ENCODE peak calls at places on chromosomes 2 and 18, in seven cellular contexts. L, X, I, N, O, Z and J are unnamed samples.

GRCh38 chr18:23588836-23589560 is 2.7 kb upstream of the NPC1 start:
- DNase-seq in L (peak), X (no peak), I (no peak), N (no peak), O (peak), Z (no peak), J (no peak)

GRCh38 chr18:13223341-13224148 is 5.0 kb downstream of the LDLRAD4 start:
- DNase-seq in L (no peak), X (no peak), I (no peak), N (peak), O (no peak), Z (no peak), J (no peak)

GRCh38 chr2:98771771-98772521 is 41.0 kb upstream of the MGAT4A start:
- DNase-seq in L (no peak), X (peak), I (peak), N (no peak), O (no peak), Z (no peak), J (no peak)

GRCh38 chr2:102241616-102242260 is 54.9 kb downstream of the IL1RL2 start:
- DNase-seq in L (no peak), X (no peak), I (no peak), N (no peak), O (no peak), Z (no peak), J (no peak)

GRCh38 chr18:55013685-55014084 is 54.4 kb upstream of the CCDC68 start:
- DNase-seq in L (no peak), X (no peak), I (no peak), N (no peak), O (no peak), Z (no peak), J (no peak)

GRCh38 chr2:96878796-96879544 is 9.1 kb upstream of the SEMA4C start:
- DNase-seq in L (no peak), X (no peak), I (no peak), N (no peak), O (no peak), Z (no peak), J (no peak)

GRCh38 chr2:37168217-37168981 is 11.6 kb upstream of the EIF2AK2 start:
- DNase-seq in L (peak), X (peak), I (peak), N (peak), O (no peak), Z (no peak), J (no peak)

GRCh38 chr2:205780645-205781044 is 98.3 kb downstream of the NRP2 start:
- DNase-seq in L (no peak), X (no peak), I (no peak), N (no peak), O (no peak), Z (no peak), J (no peak)

GRCh38 chr2:197909377-197909776 is 105.0 kb downstream of the PLCL1 start:
- DNase-seq in L (no peak), X (peak), I (peak), N (no peak), O (no peak), Z (no peak), J (no peak)

GRCh38 chr2:24883946-24884345 is 36.1 kb downstream of the ADCY3 start:
- DNase-seq in L (no peak), X (no peak), I (no peak), N (no peak), O (no peak), Z (no peak), J (no peak)

GRCh38 chr2:191569025-191569424 is 108.9 kb upstream of the NABP1 start:
- DNase-seq in L (peak), X (no peak), I (no peak), N (no peak), O (no peak), Z (no peak), J (no peak)

GRCh38 chr18:12403601-12404506 is 3.9 kb upstream of the PRELID3A start:
- DNase-seq in L (no peak), X (peak), I (peak), N (no peak), O (no peak), Z (no peak), J (no peak)

GRCh38 chr2:41784496-41784895 is 263.3 kb upstream of the PKDCC start:
- DNase-seq in L (no peak), X (no peak), I (no peak), N (no peak), O (no peak), Z (no peak), J (no peak)

GRCh38 chr2:231617059-231617926 is 24.6 kb downstream of the TEX44 start:
- DNase-seq in L (no peak), X (no peak), I (no peak), N (no peak), O (no peak), Z (no peak), J (no peak)

GRCh38 chr2:233059797-233060499 is at the start of gene INPP5D:
- DNase-seq in L (no peak), X (no peak), I (peak), N (no peak), O (no peak), Z (peak), J (no peak)

GRCh38 chr2:172208881-172209325 is 106.2 kb upstream of the DLX2 start:
- DNase-seq in L (no peak), X (peak), I (no peak), N (no peak), O (no peak), Z (no peak), J (no peak)

GRCh38 chr2:237680702-237681478 is 53.5 kb downstream of the LRRFIP1 start:
- DNase-seq in L (no peak), X (no peak), I (no peak), N (no peak), O (no peak), Z (no peak), J (no peak)

GRCh38 chr18:35247412-35248249 is 6.8 kb downstream of the ZNF397 start:
- DNase-seq in L (no peak), X (no peak), I (no peak), N (no peak), O (no peak), Z (no peak), J (no peak)

GRCh38 chr18:35244671-35245070 is 3.8 kb downstream of the ZNF397 start:
- DNase-seq in L (no peak), X (no peak), I (no peak), N (no peak), O (no peak), Z (no peak), J (no peak)

GRCh38 chr18:35248429-35248828 is 7.6 kb downstream of the ZNF397 start:
- DNase-seq in L (no peak), X (no peak), I (no peak), N (no peak), O (no peak), Z (no peak), J (no peak)

GRCh38 chr18:35246831-35247230 is 6.0 kb downstream of the ZNF397 start:
- DNase-seq in L (no peak), X (no peak), I (no peak), N (no peak), O (no peak), Z (no peak), J (no peak)

GRCh38 chr18:35245719-35246317 is 5.0 kb downstream of the ZNF397 start:
- DNase-seq in L (no peak), X (no peak), I (no peak), N (no peak), O (no peak), Z (no peak), J (no peak)
- TF ChIP-seq CTCF in L (no peak), X (no peak), I (no peak), N (no peak), O (no peak), Z (no peak), J (no peak)

DNA sequence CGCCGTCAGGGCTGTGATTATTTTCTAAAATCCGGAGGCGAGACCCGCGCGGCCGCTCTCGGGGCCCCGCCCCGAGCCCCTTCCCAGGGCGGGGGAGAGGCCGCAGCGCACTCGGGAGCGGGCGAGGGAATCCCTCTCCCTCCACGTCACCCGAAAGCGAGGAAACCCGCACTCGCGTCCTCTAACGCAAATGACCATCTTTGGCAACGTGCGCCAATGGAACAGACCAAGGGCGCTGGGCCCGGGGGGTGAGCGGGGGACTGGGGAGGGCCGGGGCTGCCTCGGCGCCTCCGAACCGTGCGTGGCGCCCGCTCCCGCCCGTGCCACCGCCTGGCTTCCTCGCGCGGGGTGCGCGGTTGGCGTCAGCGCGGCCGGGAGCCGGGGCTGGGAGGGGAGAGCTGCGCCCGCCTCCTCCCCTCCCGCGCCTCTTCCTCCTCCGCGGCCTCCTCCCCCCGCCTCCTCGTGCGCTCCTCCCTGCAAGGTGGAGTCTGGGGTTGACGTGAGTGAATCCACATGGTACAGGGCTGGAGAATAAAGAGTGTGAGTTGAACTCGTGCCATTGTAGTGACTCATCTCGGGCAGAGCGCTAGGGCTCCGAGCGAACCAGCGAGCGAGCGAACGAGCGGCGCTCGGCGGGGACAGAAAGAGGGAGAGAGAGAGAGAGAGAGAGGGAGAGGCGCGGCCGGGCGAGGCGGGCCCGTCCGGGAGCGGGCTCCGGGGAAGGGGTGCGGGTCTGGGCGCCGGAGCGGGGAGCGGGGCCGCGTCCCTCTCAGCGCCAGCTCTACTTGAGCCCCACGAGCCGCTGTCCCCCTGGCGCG is at the start of gene FOSL2:
- DNase-seq in L (peak), X (peak), I (peak), N (peak), O (peak), Z (peak), J (peak)
- TF ChIP-seq CTCF in L (peak), X (no peak), I (no peak), N (no peak), O (no peak), Z (no peak), J (no peak)

GRCh38 chr2:48364100-48364499 is 165.9 kb upstream of the STON1 start:
- DNase-seq in L (no peak), X (no peak), I (no peak), N (no peak), O (no peak), Z (no peak), J (no peak)
- TF ChIP-seq CTCF in L (no peak), X (no peak), I (no peak), N (no peak), O (no peak), Z (no peak), J (no peak)

GRCh38 chr18:57970356-57971095 is 73.5 kb upstream of the NEDD4L start:
- DNase-seq in L (peak), X (no peak), I (no peak), N (no peak), O (no peak), Z (no peak), J (no peak)
- TF ChIP-seq CTCF in L (peak), X (peak), I (peak), N (peak), O (no peak), Z (no peak), J (peak)

GRCh38 chr2:212595036-212595654 is 56.5 kb upstream of the ERBB4 start:
- DNase-seq in L (no peak), X (no peak), I (peak), N (no peak), O (no peak), Z (no peak), J (no peak)
- TF ChIP-seq CTCF in L (peak), X (peak), I (peak), N (peak), O (no peak), Z (no peak), J (peak)

DNA sequence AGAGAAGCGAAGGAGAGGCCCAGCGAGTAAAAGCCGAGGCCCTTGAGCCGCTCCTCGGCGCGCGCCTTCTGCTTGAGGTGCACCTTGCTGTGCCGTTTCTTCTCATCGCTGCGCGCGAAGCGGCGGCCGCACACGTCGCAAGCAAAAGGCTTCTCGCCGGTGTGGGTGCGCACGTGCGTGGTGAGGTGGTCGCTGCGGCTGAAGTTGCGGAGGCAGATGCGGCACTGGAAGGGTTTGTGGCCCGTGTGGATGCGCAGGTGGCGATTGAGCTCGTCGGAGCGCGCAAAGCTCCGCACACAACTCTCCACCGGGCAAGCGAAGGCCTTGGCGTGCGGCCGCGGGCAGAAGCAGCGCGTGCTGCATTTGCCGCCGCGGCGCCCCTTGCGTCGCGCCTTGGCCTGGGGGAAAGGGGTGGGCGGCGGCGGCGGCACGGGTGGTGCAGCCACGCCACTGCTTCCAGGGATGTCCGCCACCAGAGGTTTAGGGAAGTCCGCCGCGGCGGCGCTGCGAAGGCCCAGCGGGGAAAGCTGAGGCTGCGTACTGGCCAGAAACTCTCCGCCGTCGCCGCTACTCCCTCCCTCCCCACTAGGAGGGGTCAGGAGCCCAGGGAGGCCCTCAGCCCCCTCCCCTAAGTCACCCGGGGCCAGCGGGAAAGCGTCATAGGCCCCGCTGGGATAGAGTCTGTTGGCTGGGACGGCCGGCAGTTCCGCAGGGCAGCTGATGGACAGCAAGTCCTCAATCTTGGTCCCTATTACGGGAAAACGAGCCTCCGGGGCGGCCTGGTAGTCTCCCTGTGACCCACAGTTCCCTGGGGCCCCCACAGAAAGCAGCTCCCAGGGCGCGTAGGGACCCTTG is 1.7 kb downstream of the EGR4 start:
- DNase-seq in L (peak), X (no peak), I (no peak), N (peak), O (no peak), Z (no peak), J (no peak)
- TF ChIP-seq CTCF in L (peak), X (peak), I (no peak), N (peak), O (no peak), Z (no peak), J (no peak)

GRCh38 chr18:36733150-36733549 is 95.7 kb downstream of the TPGS2 start:
- DNase-seq in L (no peak), X (no peak), I (no peak), N (no peak), O (no peak), Z (no peak), J (no peak)
- TF ChIP-seq CTCF in L (peak), X (peak), I (peak), N (no peak), O (no peak), Z (no peak), J (no peak)

GRCh38 chr2:48946444-48947048 is 191.0 kb upstream of the LHCGR start:
- DNase-seq in L (peak), X (peak), I (peak), N (peak), O (peak), Z (peak), J (no peak)
- TF ChIP-seq CTCF in L (peak), X (peak), I (peak), N (peak), O (peak), Z (peak), J (peak)